ENCODE peak calls at places on chromosomes 4 and X, in four cellular contexts. X is CD8-positive, alpha-beta T cell; H is mammary epithelial cell; C is choroid plexus epithelial cell. P is an unnamed sample.

GRCh38 chrX:54807524-54808108 is at the start of gene MAGED2:
- DNase-seq in X (peak), H (no peak), C (peak), P (no peak)

GRCh38 chrX:17039826-17040225 is 93.4 kb downstream of the REPS2 start:
- DNase-seq in X (no peak), H (peak), C (peak), P (no peak)

GRCh38 chr4:123505077-123505456 is 108.5 kb downstream of the SPRY1 start:
- DNase-seq in X (no peak), H (no peak), C (peak), P (no peak)

GRCh38 chr4:57182132-57182874 is 72.1 kb upstream of the IGFBP7 start:
- DNase-seq in X (no peak), H (no peak), C (no peak), P (no peak)

GRCh38 chr4:156606444-156607197 is 365.0 kb downstream of the PDGFC start:
- DNase-seq in X (no peak), H (no peak), C (peak), P (no peak)

GRCh38 chr4:93168053-93168452 is 660.5 kb upstream of the ATOH1 start:
- DNase-seq in X (no peak), H (no peak), C (no peak), P (no peak)

GRCh38 chr4:76570141-76570989 is 135.3 kb downstream of the SHROOM3 start:
- DNase-seq in X (no peak), H (peak), C (peak), P (peak)

GRCh38 chr4:84719115-84719514 is 136.2 kb downstream of the CDS1 start:
- DNase-seq in X (no peak), H (no peak), C (peak), P (no peak)

GRCh38 chrX:43640481-43640880 is 15.6 kb upstream of the MAOA start:
- DNase-seq in X (no peak), H (no peak), C (no peak), P (no peak)

GRCh38 chr4:119212964-119213606 is 572 bp downstream of the USP53 start:
- DNase-seq in X (peak), H (peak), C (peak), P (peak)

GRCh38 chrX:9466115-9466495 is 1.2 kb downstream of the TBL1X start:
- DNase-seq in X (peak), H (no peak), C (no peak), P (no peak)

GRCh38 chr4:8553216-8553615 is 27.0 kb upstream of the GPR78 start:
- DNase-seq in X (no peak), H (no peak), C (no peak), P (no peak)

GRCh38 chr4:147826288-147826646 is 94.4 kb downstream of the ARHGAP10 start:
- DNase-seq in X (no peak), H (peak), C (no peak), P (no peak)

GRCh38 chr4:147825451-147826287 is 93.8 kb downstream of the ARHGAP10 start:
- DNase-seq in X (no peak), H (peak), C (peak), P (no peak)

GRCh38 chr4:147823135-147823534 is 91.2 kb downstream of the ARHGAP10 start:
- DNase-seq in X (no peak), H (no peak), C (peak), P (no peak)

GRCh38 chr4:147824884-147825283 is 93.0 kb downstream of the ARHGAP10 start:
- DNase-seq in X (no peak), H (no peak), C (no peak), P (no peak)

DNA sequence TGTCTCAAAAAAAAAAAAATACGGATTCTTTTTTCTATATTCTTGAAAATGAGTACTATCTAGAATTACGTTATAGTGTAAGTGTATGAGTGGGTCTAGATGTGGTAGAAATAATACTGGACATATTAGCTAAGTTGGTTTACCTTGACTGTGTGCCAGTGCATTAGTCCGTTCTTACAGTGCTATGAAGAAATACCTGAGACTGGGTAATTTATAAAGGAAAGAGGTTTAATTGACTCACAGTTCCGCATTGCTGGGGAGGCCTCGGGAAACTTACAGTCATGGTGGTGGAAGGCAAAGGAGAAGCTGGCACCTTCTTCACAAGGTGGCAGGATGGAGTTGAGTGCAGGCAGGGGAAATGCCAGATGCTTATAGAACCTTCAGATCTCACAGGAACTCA is 92.4 kb downstream of the ARHGAP10 start:
- DNase-seq in X (no peak), H (no peak), C (no peak), P (no peak)
- TF ChIP-seq CTCF in X (no peak), H (no peak), C (no peak), P (no peak)

DNA sequence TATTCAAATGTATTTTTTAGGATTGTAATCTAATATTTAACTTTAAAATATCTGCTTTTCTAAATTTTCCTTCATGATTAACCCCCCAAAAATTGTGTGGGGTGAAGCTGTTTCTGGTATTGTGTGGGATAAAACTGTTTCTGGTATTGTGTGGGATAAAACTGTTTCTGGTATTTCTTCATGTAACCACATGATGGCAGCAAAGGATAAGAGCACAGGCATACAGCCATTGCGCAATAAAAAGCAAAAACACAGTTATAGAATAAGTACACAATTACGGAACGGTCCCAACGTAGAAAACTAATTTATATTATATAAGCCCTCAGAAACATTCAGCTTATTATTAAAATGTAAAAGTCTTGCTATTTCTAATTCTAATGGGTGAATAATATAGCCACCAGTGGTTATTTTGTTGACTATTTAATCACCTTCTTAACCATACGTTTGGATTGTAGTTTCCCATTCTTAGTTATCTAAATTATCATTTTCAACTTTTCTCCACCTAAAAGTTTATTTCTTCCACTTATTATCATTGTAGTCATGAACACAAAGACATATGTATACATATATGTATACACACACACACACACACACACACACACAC is 333.9 kb upstream of the FSTL5 start:
- DNase-seq in X (no peak), H (peak), C (peak), P (peak)
- TF ChIP-seq CTCF in X (peak), H (peak), C (peak), P (peak)

GRCh38 chr4:121696140-121696640 is 590 bp downstream of the ANXA5 start:
- DNase-seq in X (peak), H (peak), C (peak), P (peak)
- TF ChIP-seq CTCF in X (no peak), H (no peak), C (peak), P (peak)

DNA sequence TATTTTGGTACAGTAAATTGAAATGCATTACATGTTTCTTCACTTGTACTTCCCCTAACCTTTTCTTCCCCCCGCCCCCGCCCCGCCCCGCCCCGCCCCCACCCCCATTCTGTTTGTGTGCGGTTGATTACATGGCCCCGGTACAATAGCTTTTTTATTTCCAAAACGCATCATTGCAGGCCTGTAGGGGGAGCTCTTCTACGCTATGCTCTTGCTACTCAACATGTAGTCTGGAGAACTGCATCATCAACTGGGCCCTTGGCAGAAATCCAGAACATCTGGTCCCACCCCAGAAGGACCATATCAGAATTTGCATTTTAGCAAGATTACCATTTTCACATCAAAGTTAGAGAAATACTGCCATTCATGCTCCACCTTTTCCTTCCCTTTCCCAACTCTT is 333.3 kb upstream of the DDX53 start:
- DNase-seq in X (no peak), H (peak), C (peak), P (no peak)
- TF ChIP-seq CTCF in X (no peak), H (peak), C (peak), P (no peak)

GRCh38 chr4:3062466-3062865 is 11.9 kb downstream of the HTT-AS start:
- DNase-seq in X (no peak), H (no peak), C (peak), P (no peak)

GRCh38 chr4:3054169-3054759 is 20.1 kb downstream of the HTT-AS start:
- DNase-seq in X (no peak), H (no peak), C (no peak), P (no peak)

GRCh38 chr4:3059896-3060295 is 14.4 kb downstream of the HTT-AS start:
- DNase-seq in X (no peak), H (no peak), C (no peak), P (no peak)

GRCh38 chr4:3059090-3059428 is 15.3 kb downstream of the HTT-AS start:
- DNase-seq in X (no peak), H (no peak), C (no peak), P (no peak)
- TF ChIP-seq CTCF in X (no peak), H (no peak), C (no peak), P (no peak)

GRCh38 chr4:3434891-3435683 is 6.7 kb upstream of the HGFAC start:
- DNase-seq in X (no peak), H (no peak), C (peak), P (no peak)
- TF ChIP-seq CTCF in X (no peak), H (no peak), C (peak), P (no peak)

GRCh38 chr4:113758361-113758760 is 3.2 kb downstream of the CAMK2D start:
- DNase-seq in X (no peak), H (peak), C (peak), P (no peak)
- TF ChIP-seq CTCF in X (no peak), H (no peak), C (no peak), P (no peak)

DNA sequence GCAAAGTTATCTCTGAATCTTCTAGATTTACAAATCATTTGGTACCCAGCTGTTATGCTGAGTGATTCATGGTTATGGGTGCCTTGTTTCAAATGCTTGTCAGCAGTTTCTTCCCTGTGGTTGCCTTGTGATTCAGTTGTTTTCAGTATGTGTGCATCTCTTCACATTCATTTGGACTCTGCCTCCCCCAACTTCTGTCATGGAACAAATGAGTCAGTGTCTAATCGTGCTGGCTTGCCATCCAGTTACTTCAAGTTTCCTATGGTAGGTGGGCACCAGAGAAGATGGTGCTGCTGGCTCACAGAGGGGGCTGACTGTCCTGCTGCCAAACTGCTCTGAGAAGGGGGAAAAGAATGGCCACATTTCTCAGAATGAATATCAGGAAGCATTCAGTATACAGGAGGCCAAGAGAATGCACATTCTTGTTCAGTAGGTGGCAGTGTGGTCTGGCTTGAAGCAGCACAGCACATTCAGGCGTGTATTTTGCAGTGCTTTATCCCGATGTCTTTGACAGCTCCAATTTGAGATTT is 260.9 kb downstream of the GLUD2 start:
- DNase-seq in X (no peak), H (peak), C (peak), P (peak)
- TF ChIP-seq CTCF in X (no peak), H (peak), C (peak), P (no peak)

GRCh38 chr4:71540749-71541269 is 202.0 kb downstream of the SLC4A4 start:
- DNase-seq in X (no peak), H (no peak), C (no peak), P (no peak)
- TF ChIP-seq CTCF in X (no peak), H (no peak), C (no peak), P (no peak)

GRCh38 chr4:39937683-39938268 is 39.9 kb downstream of the PDS5A start:
- DNase-seq in X (no peak), H (no peak), C (no peak), P (no peak)

GRCh38 chr4:39947415-39947814 is 30.3 kb downstream of the PDS5A start:
- DNase-seq in X (no peak), H (no peak), C (no peak), P (no peak)

GRCh38 chr4:39941682-39942217 is 36.0 kb downstream of the PDS5A start:
- DNase-seq in X (no peak), H (no peak), C (no peak), P (no peak)

GRCh38 chr4:39947963-39948362 is 29.7 kb downstream of the PDS5A start:
- DNase-seq in X (no peak), H (no peak), C (no peak), P (no peak)

GRCh38 chr4:39942507-39942906 is 35.2 kb downstream of the PDS5A start:
- DNase-seq in X (no peak), H (no peak), C (no peak), P (no peak)
- TF ChIP-seq CTCF in X (no peak), H (no peak), C (no peak), P (no peak)

P was measured in RWPE1.